ENCODE peak calls at places on chromosomes 4 and X, in eight cellular contexts. Y is breast epithelium; E is left lung; C is CD4-positive, alpha-beta memory T cell; N is ovary; X is heart left ventricle; I is neural progenitor cell; G is endothelial cell of umbilical vein. R is an unnamed sample.
A peak's percentile ranks its signal among the peaks of the same experiment; 100 is the strongest.

GRCh38 chr4:3402409-3403103 is 39.2 kb upstream of the HGFAC start:
- DNase-seq in Y (no peak), E (no peak), C (no peak), N (no peak), X (peak; percentile 68), I (no peak), G (no peak), R (no peak)

GRCh38 chr4:53614616-53615015 is 23.3 kb upstream of the LNX1 start:
- DNase-seq in Y (no peak), E (no peak), C (no peak), N (no peak), X (no peak), I (peak; percentile 25), G (no peak), R (no peak)

GRCh38 chr4:88477229-88477860 is 20.4 kb downstream of the HERC5 start:
- DNase-seq in Y (no peak), E (no peak), C (no peak), N (no peak), X (no peak), I (no peak), G (no peak), R (no peak)

GRCh38 chrX:75155454-75155829 is 641 bp downstream of the ABCB7 start:
- DNase-seq in Y (no peak), E (no peak), C (no peak), N (no peak), X (no peak), I (no peak), G (peak; percentile 31), R (no peak)

GRCh38 chrX:28847423-28847822 is 260.2 kb downstream of the IL1RAPL1 start:
- DNase-seq in Y (no peak), E (no peak), C (no peak), N (no peak), X (peak; percentile 85), I (no peak), G (no peak), R (no peak)

GRCh38 chr4:176549161-176549865 is 229.5 kb downstream of the SPCS3 start:
- DNase-seq in Y (no peak), E (no peak), C (no peak), N (no peak), X (no peak), I (no peak), G (no peak), R (no peak)

GRCh38 chr4:86831262-86832090 is 17.7 kb downstream of the SLC10A6 start:
- DNase-seq in Y (peak; percentile 55), E (peak; percentile 56), C (no peak), N (peak; percentile 36), X (no peak), I (no peak), G (no peak), R (peak; percentile 73)

GRCh38 chrX:106952089-106952488 is 31.9 kb downstream of the CLDN2 start:
- DNase-seq in Y (no peak), E (no peak), C (no peak), N (no peak), X (no peak), I (no peak), G (no peak), R (no peak)

GRCh38 chr4:53313510-53313909 is 52.4 kb downstream of the SCFD2 start:
- DNase-seq in Y (no peak), E (no peak), C (no peak), N (no peak), X (no peak), I (peak; percentile 69), G (no peak), R (no peak)

GRCh38 chrX:8849945-8850344 is 48.8 kb upstream of the FAM9A start:
- DNase-seq in Y (no peak), E (no peak), C (no peak), N (no peak), X (no peak), I (no peak), G (no peak), R (no peak)

GRCh38 chrX:39725928-39726619 is 371.7 kb downstream of the BCOR start:
- DNase-seq in Y (peak; percentile 68), E (no peak), C (no peak), N (no peak), X (peak; percentile 38), I (no peak), G (peak; percentile 3), R (no peak)

GRCh38 chr4:107094332-107094731 is 58.2 kb upstream of the DKK2 start:
- DNase-seq in Y (no peak), E (no peak), C (peak; percentile 8), N (no peak), X (no peak), I (no peak), G (peak; percentile 50), R (no peak)

GRCh38 chrX:71067727-71068051 is 445 bp downstream of the SNX12 start:
- DNase-seq in Y (no peak), E (no peak), C (peak; percentile 2), N (no peak), X (no peak), I (no peak), G (no peak), R (no peak)

GRCh38 chr4:143178923-143179322 is 5.8 kb upstream of the USP38 start:
- DNase-seq in Y (no peak), E (no peak), C (no peak), N (no peak), X (no peak), I (no peak), G (no peak), R (no peak)

GRCh38 chr4:76702440-76703122 is 195.4 kb downstream of the SOWAHB start:
- DNase-seq in Y (no peak), E (no peak), C (no peak), N (no peak), X (no peak), I (no peak), G (no peak), R (no peak)

GRCh38 chr4:47914219-47914925 is at the start of gene NFXL1:
- DNase-seq in Y (peak; percentile 97), E (peak; percentile 98), C (peak; percentile 94), N (peak; percentile 96), X (peak; percentile 99), I (peak; percentile 98), G (peak; percentile 97), R (peak; percentile 99)

GRCh38 chrX:5991393-5991792 is 237.3 kb downstream of the NLGN4X start:
- DNase-seq in Y (no peak), E (no peak), C (no peak), N (no peak), X (no peak), I (no peak), G (no peak), R (no peak)

GRCh38 chr4:18566970-18567799 is 545.6 kb upstream of the LCORL start:
- DNase-seq in Y (no peak), E (no peak), C (no peak), N (no peak), X (no peak), I (no peak), G (peak; percentile 87), R (no peak)

GRCh38 chr4:18571252-18571885 is 549.8 kb upstream of the LCORL start:
- DNase-seq in Y (no peak), E (no peak), C (no peak), N (no peak), X (no peak), I (no peak), G (peak; percentile 55), R (no peak)

GRCh38 chr4:18568600-18568999 is 547.0 kb upstream of the LCORL start:
- DNase-seq in Y (no peak), E (no peak), C (no peak), N (no peak), X (no peak), I (no peak), G (peak; percentile 78), R (no peak)

GRCh38 chr4:18570370-18570769 is 548.8 kb upstream of the LCORL start:
- DNase-seq in Y (no peak), E (no peak), C (no peak), N (no peak), X (no peak), I (no peak), G (no peak), R (no peak)
- H3K4me3 ChIP-seq in Y (no peak overlapping the region), E (no peak overlapping the region), C (no peak overlapping the region), N (no peak overlapping the region), X (no peak overlapping the region), I (no peak overlapping the region), G (no peak overlapping the region), R (no peak overlapping the region)

GRCh38 chr4:25330905-25331816 is 18.6 kb downstream of the ZCCHC4 start:
- DNase-seq in Y (no peak), E (no peak), C (no peak), N (no peak), X (no peak), I (no peak), G (no peak), R (no peak)
- H3K27ac ChIP-seq in Y (no peak overlapping the region), E (no peak overlapping the region), C (peak overlapping the region; percentile 37), N (no peak overlapping the region), X (peak overlapping the region; percentile 55), I (no peak overlapping the region), G (no peak overlapping the region), R (no peak overlapping the region)

DNA sequence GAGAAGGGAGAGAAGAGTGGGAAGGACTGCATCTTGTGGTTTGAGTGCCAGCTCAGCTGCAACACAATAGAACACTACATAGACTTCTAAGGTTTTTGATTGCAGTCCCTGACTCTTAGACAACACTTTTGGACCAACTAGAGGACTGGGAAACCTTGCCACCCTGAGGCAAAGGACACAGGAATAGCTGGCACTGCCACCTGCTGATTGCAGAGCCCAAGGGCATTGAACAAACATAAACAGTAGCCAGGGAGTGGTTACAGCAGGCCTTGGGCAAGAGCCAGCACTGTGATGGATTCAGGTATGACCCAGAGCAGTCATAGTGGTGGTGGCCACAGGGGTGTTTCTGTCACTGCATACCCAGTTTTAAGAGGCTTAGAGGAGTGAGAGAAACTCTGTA is 72.5 kb upstream of the CXorf51A start:
- DNase-seq in Y (no peak), E (no peak), C (no peak), N (no peak), X (no peak), I (no peak), G (no peak), R (no peak)
- H3K4me1 ChIP-seq in Y (no peaks in the 10 kb centered on the region), E (no peaks in the 10 kb centered on the region), C (no peaks in the 10 kb centered on the region), N (no peaks in the 10 kb centered on the region), X (no peaks in the 10 kb centered on the region), I (no peaks in the 10 kb centered on the region), G (no peaks in the 10 kb centered on the region), R (no peaks in the 10 kb centered on the region)

GRCh38 chrX:16774746-16775145 is 11.5 kb upstream of the TXLNG start:
- DNase-seq in Y (no peak), E (no peak), C (no peak), N (no peak), X (no peak), I (no peak), G (no peak), R (no peak)

GRCh38 chrX:16771483-16772398 is 14.5 kb upstream of the TXLNG start:
- DNase-seq in Y (no peak), E (no peak), C (no peak), N (no peak), X (no peak), I (peak; percentile 72), G (peak; percentile 57), R (no peak)

GRCh38 chrX:16770970-16771482 is 15.2 kb upstream of the TXLNG start:
- DNase-seq in Y (no peak), E (no peak), C (no peak), N (no peak), X (no peak), I (no peak), G (no peak), R (no peak)

DNA sequence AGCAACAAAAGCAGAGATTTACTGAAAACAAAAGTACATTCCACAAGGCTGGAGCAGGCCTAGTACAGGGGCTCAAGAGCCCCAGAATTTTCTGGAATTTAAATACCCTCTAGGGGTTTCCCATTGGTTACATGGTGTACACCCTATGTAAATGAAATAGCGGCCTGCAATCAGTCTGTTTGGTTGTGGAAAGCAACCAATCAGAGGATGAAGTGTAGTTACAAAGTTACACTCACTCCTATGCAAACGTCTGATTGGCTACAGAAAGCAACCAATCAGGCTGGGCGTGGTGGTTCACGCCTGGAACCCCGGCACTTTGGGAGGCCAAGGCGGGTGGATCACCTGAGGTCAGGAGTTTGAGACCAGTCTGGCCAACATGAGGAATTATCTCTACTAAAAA is 13.8 kb upstream of the TXLNG start:
- DNase-seq in Y (no peak), E (no peak), C (no peak), N (no peak), X (no peak), I (peak; percentile 50), G (no peak), R (no peak)
- H3K4me3 ChIP-seq in Y (no peak overlapping the region), E (no peak overlapping the region), C (no peak overlapping the region), N (no peak overlapping the region), X (no peak overlapping the region), I (no peak overlapping the region), G (no peak overlapping the region), R (no peak overlapping the region)